ENCODE peak calls at places on chromosomes 11 and 22, in nine cellular contexts. F is SK-N-SH, Q is right atrium auricular region, B is Calu3, H is bronchial epithelial cell, Z is astrocyte of the cerebellum, J is A549, X is glutamatergic neuron, W is WTC11. M is an unnamed sample.

GRCh38 chr22:38317237-38317994 is at the start of gene CSNK1E:
- DNase-seq in X (peak; percentile 84), B (peak; percentile 80), H (no peak), F (peak; percentile 89), Z (no peak), Q (peak; percentile 83), J (peak; percentile 44), W (peak; percentile 75), M (peak; percentile 88)

GRCh38 chr11:124977006-124977405 is 23.0 kb downstream of the CCDC15 start:
- DNase-seq in F (no peak), J (no peak), X (no peak), B (no peak), Z (no peak), H (no peak), W (no peak), Q (no peak), M (no peak)

GRCh38 chr11:95985174-95985808 is 61.4 kb upstream of the MTMR2 start:
- DNase-seq in Q (no peak), W (no peak), H (peak; percentile 17), F (no peak), J (peak; percentile 16), Z (no peak), B (no peak), X (no peak), M (no peak)

GRCh38 chr11:2103666-2104523 is 35.3 kb downstream of the IGF2 start:
- DNase-seq in W (no peak), Q (no peak), Z (no peak), X (no peak), H (no peak), B (no peak), F (no peak), J (no peak), M (no peak)

GRCh38 chr11:1368216-1368615 is 21.5 kb upstream of the BRSK2 start:
- DNase-seq in H (no peak), W (no peak), X (no peak), Q (no peak), Z (no peak), B (no peak), J (no peak), F (peak; percentile 6), M (no peak)

GRCh38 chr11:75667268-75667830 is 1.5 kb downstream of the MAP6 start:
- DNase-seq in Q (no peak), F (peak; percentile 82), J (peak; percentile 60), W (peak; percentile 59), X (peak; percentile 80), Z (no peak), H (no peak), B (peak; percentile 35), M (peak; percentile 70)

GRCh38 chr11:79514695-79515094 is 73.9 kb upstream of the TENM4 start:
- DNase-seq in B (no peak), Z (no peak), H (no peak), X (no peak), W (no peak), Q (no peak), F (no peak), J (no peak), M (no peak)

GRCh38 chr11:69969890-69970784 is 108.0 kb upstream of the ANO1 start:
- DNase-seq in B (no peak), F (no peak), J (no peak), H (no peak), X (no peak), W (no peak), Q (no peak), Z (no peak), M (no peak)

GRCh38 chr11:11968511-11969280 is 39.7 kb downstream of the DKK3 start:
- DNase-seq in X (peak; percentile 40), F (peak; percentile 89), H (no peak), B (no peak), W (no peak), J (no peak), Z (no peak), Q (no peak), M (no peak)

GRCh38 chr22:50641696-50642607 is 14.0 kb upstream of the ARSA start:
- DNase-seq in Q (no peak), J (no peak), B (no peak), F (no peak), X (no peak), H (peak; percentile 14), W (peak; percentile 77), Z (no peak), M (no peak)

GRCh38 chr11:83680351-83680750 is 394.2 kb upstream of the CCDC90B start:
- DNase-seq in W (no peak), F (peak; percentile 2), X (no peak), B (no peak), J (no peak), H (no peak), Q (no peak), Z (no peak), M (no peak)

GRCh38 chr11:76987203-76987602 is 47.0 kb upstream of the B3GNT6 start:
- DNase-seq in B (no peak), J (no peak), Q (no peak), W (no peak), X (no peak), H (no peak), Z (no peak), F (no peak), M (no peak)

GRCh38 chr11:116993599-116993998 is 104.6 kb downstream of the SIK3 start:
- DNase-seq in H (no peak), Z (peak; percentile 27), J (no peak), Q (no peak), F (peak; percentile 58), X (no peak), W (no peak), B (no peak), M (no peak)

DNA sequence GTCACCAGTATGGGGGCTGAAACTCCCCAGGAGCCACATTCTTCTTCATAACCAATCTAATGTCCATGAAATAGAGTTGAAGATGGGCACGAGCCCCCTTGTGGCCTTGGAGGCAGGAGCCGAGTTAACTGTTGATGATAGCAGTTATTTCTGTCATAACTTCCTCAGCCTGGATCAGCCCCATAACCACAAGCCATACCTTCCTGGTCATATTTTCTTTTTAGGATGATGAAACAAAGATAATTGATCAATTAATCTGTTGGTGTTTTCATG is 65.0 kb upstream of the TTC12 start:
- DNase-seq in Z (no peak), W (no peak), J (peak; percentile 1), B (peak; percentile 2), X (no peak), Q (no peak), H (no peak), F (no peak), M (no peak)
- TF ChIP-seq CTCF in Z (peak; percentile 55), W (no peak), J (no peak), B (no peak), X (peak; percentile 25), Q (no peak), H (no peak), F (peak; percentile 35), M (no peak)

GRCh38 chr11:131217313-131218297 is 152.8 kb upstream of the NTM start:
- DNase-seq in B (no peak), Z (no peak), W (no peak), X (no peak), H (peak; percentile 27), Q (no peak), J (peak; percentile 1), F (no peak), M (no peak)
- TF ChIP-seq CTCF in B (no peak), Z (no peak), W (no peak), X (no peak), H (peak; percentile 61), Q (no peak), J (peak; percentile 9), F (no peak), M (no peak)

DNA sequence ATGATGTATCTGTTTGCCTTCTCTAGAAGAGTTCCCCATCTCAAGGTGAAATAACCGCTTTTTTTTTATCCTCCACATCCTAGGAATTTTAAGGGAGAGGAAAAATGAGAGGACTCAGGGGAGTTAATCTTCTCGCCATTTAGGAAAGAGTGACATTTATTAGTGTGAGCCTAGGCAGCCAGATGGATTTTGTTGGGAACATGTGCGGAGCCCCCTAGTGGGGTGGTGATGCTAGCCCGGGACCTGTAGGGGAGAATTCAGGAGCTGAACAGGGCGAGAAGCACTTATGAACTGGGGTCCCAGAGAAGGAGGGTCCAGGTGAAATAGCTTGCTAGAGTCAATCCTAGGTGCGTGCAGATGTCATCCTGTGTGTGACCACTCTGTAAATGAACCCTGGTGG is 10.7 kb downstream of the IL17RA start:
- DNase-seq in W (peak; percentile 64), J (no peak), F (peak; percentile 61), H (no peak), X (peak; percentile 47), Z (no peak), B (no peak), Q (no peak), M (no peak)
- TF ChIP-seq CTCF in W (peak; percentile 32), J (no peak), F (peak; percentile 44), H (peak; percentile 20), X (peak; percentile 46), Z (peak; percentile 61), B (no peak), Q (no peak), M (no peak)

GRCh38 chr22:45103756-45104155 is 60.0 kb upstream of the NUP50 start:
- DNase-seq in Q (no peak), X (no peak), B (no peak), H (no peak), W (peak; percentile 29), J (no peak), F (no peak), Z (no peak), M (no peak)
- TF ChIP-seq CTCF in Q (no peak), X (no peak), B (no peak), H (no peak), W (no peak), J (no peak), F (no peak), Z (peak; percentile 9), M (no peak)

M was measured in pancreas.